ENCODE peak calls at places on chromosomes 2 and 18, in nine cellular contexts. One of them, this sample, is unnamed.

GRCh38 chr2:237074211-237074993 is 11.3 kb upstream of the COPS8 start:
- DNase-seq in spleen: no peak
- DNase-seq in activated T-helper 1 cell treated with Interleukin-2 at 50 U/mL for 16 hours: no peak
- DNase-seq in iPS DF 19.7: no peak
- DNase-seq in NCI-H1694 treated with DMSO at 0.1 percent for 48 hours: no peak
- DNase-seq in Daoy: no peak
- DNase-seq in T-helper 1 cell: no peak
- DNase-seq in brain microvascular endothelial cell: no peak
- DNase-seq in stimulated activated CD4-positive, alpha-beta T cell treated with anti-CD3 and anti-CD28 coated beads, Interleukin-1b, Interleukin-23, amount 100 ng/mL, for 48 hours: no peak
- DNase-seq in this sample: peak

GRCh38 chr2:14288016-14288415 is 344.5 kb upstream of the LRATD1 start:
- DNase-seq in spleen: no peak
- DNase-seq in activated T-helper 1 cell treated with Interleukin-2 at 50 U/mL for 16 hours: no peak
- DNase-seq in iPS DF 19.7: no peak
- DNase-seq in NCI-H1694 treated with DMSO at 0.1 percent for 48 hours: no peak
- DNase-seq in Daoy: no peak
- DNase-seq in T-helper 1 cell: no peak
- DNase-seq in brain microvascular endothelial cell: no peak
- DNase-seq in stimulated activated CD4-positive, alpha-beta T cell treated with anti-CD3 and anti-CD28 coated beads, Interleukin-1b, Interleukin-23, amount 100 ng/mL, for 48 hours: no peak
- DNase-seq in this sample: no peak

GRCh38 chr2:70133521-70134348 is 46.5 kb downstream of the PCBP1 start:
- DNase-seq in spleen: peak
- DNase-seq in activated T-helper 1 cell treated with Interleukin-2 at 50 U/mL for 16 hours: no peak
- DNase-seq in iPS DF 19.7: no peak
- DNase-seq in NCI-H1694 treated with DMSO at 0.1 percent for 48 hours: peak
- DNase-seq in Daoy: peak
- DNase-seq in T-helper 1 cell: no peak
- DNase-seq in brain microvascular endothelial cell: peak
- DNase-seq in stimulated activated CD4-positive, alpha-beta T cell treated with anti-CD3 and anti-CD28 coated beads, Interleukin-1b, Interleukin-23, amount 100 ng/mL, for 48 hours: no peak
- DNase-seq in this sample: peak

GRCh38 chr2:235527806-235528480 is 34.1 kb downstream of the AGAP1 start:
- DNase-seq in spleen: no peak
- DNase-seq in activated T-helper 1 cell treated with Interleukin-2 at 50 U/mL for 16 hours: no peak
- DNase-seq in iPS DF 19.7: no peak
- DNase-seq in NCI-H1694 treated with DMSO at 0.1 percent for 48 hours: no peak
- DNase-seq in Daoy: no peak
- DNase-seq in T-helper 1 cell: no peak
- DNase-seq in brain microvascular endothelial cell: no peak
- DNase-seq in stimulated activated CD4-positive, alpha-beta T cell treated with anti-CD3 and anti-CD28 coated beads, Interleukin-1b, Interleukin-23, amount 100 ng/mL, for 48 hours: no peak
- DNase-seq in this sample: no peak

GRCh38 chr18:39341106-39341505 is 1775.5 kb upstream of the CELF4 start:
- DNase-seq in spleen: no peak
- DNase-seq in activated T-helper 1 cell treated with Interleukin-2 at 50 U/mL for 16 hours: no peak
- DNase-seq in iPS DF 19.7: no peak
- DNase-seq in NCI-H1694 treated with DMSO at 0.1 percent for 48 hours: no peak
- DNase-seq in Daoy: no peak
- DNase-seq in T-helper 1 cell: no peak
- DNase-seq in brain microvascular endothelial cell: no peak
- DNase-seq in stimulated activated CD4-positive, alpha-beta T cell treated with anti-CD3 and anti-CD28 coated beads, Interleukin-1b, Interleukin-23, amount 100 ng/mL, for 48 hours: no peak
- DNase-seq in this sample: no peak

GRCh38 chr18:43627833-43628370 is 350.6 kb upstream of the SYT4 start:
- DNase-seq in spleen: no peak
- DNase-seq in activated T-helper 1 cell treated with Interleukin-2 at 50 U/mL for 16 hours: no peak
- DNase-seq in iPS DF 19.7: no peak
- DNase-seq in NCI-H1694 treated with DMSO at 0.1 percent for 48 hours: no peak
- DNase-seq in Daoy: no peak
- DNase-seq in T-helper 1 cell: no peak
- DNase-seq in brain microvascular endothelial cell: no peak
- DNase-seq in stimulated activated CD4-positive, alpha-beta T cell treated with anti-CD3 and anti-CD28 coated beads, Interleukin-1b, Interleukin-23, amount 100 ng/mL, for 48 hours: no peak
- DNase-seq in this sample: no peak

GRCh38 chr2:235024951-235025773 is 73.3 kb downstream of the SH3BP4 start:
- DNase-seq in spleen: no peak
- DNase-seq in activated T-helper 1 cell treated with Interleukin-2 at 50 U/mL for 16 hours: no peak
- DNase-seq in iPS DF 19.7: no peak
- DNase-seq in NCI-H1694 treated with DMSO at 0.1 percent for 48 hours: peak
- DNase-seq in Daoy: no peak
- DNase-seq in T-helper 1 cell: no peak
- DNase-seq in brain microvascular endothelial cell: no peak
- DNase-seq in stimulated activated CD4-positive, alpha-beta T cell treated with anti-CD3 and anti-CD28 coated beads, Interleukin-1b, Interleukin-23, amount 100 ng/mL, for 48 hours: no peak
- DNase-seq in this sample: peak

GRCh38 chr2:226447896-226448295 is 351.7 kb downstream of the IRS1 start:
- DNase-seq in spleen: no peak
- DNase-seq in activated T-helper 1 cell treated with Interleukin-2 at 50 U/mL for 16 hours: no peak
- DNase-seq in iPS DF 19.7: no peak
- DNase-seq in NCI-H1694 treated with DMSO at 0.1 percent for 48 hours: no peak
- DNase-seq in Daoy: no peak
- DNase-seq in T-helper 1 cell: no peak
- DNase-seq in brain microvascular endothelial cell: peak
- DNase-seq in stimulated activated CD4-positive, alpha-beta T cell treated with anti-CD3 and anti-CD28 coated beads, Interleukin-1b, Interleukin-23, amount 100 ng/mL, for 48 hours: no peak
- DNase-seq in this sample: no peak

GRCh38 chr2:216404010-216404618 is 8.2 kb upstream of the SMARCAL1 start:
- DNase-seq in spleen: no peak
- DNase-seq in activated T-helper 1 cell treated with Interleukin-2 at 50 U/mL for 16 hours: peak
- DNase-seq in iPS DF 19.7: no peak
- DNase-seq in NCI-H1694 treated with DMSO at 0.1 percent for 48 hours: peak
- DNase-seq in Daoy: peak
- DNase-seq in T-helper 1 cell: peak
- DNase-seq in brain microvascular endothelial cell: peak
- DNase-seq in stimulated activated CD4-positive, alpha-beta T cell treated with anti-CD3 and anti-CD28 coated beads, Interleukin-1b, Interleukin-23, amount 100 ng/mL, for 48 hours: peak
- DNase-seq in this sample: peak

GRCh38 chr18:31722369-31722957 is 38.1 kb upstream of the B4GALT6 start:
- DNase-seq in spleen: peak
- DNase-seq in activated T-helper 1 cell treated with Interleukin-2 at 50 U/mL for 16 hours: peak
- DNase-seq in iPS DF 19.7: no peak
- DNase-seq in NCI-H1694 treated with DMSO at 0.1 percent for 48 hours: peak
- DNase-seq in Daoy: peak
- DNase-seq in T-helper 1 cell: peak
- DNase-seq in brain microvascular endothelial cell: peak
- DNase-seq in stimulated activated CD4-positive, alpha-beta T cell treated with anti-CD3 and anti-CD28 coated beads, Interleukin-1b, Interleukin-23, amount 100 ng/mL, for 48 hours: peak
- DNase-seq in this sample: peak

GRCh38 chr2:45014016-45014702 is 4.9 kb upstream of the SIX2 start:
- DNase-seq in spleen: no peak
- DNase-seq in activated T-helper 1 cell treated with Interleukin-2 at 50 U/mL for 16 hours: no peak
- DNase-seq in iPS DF 19.7: no peak
- DNase-seq in NCI-H1694 treated with DMSO at 0.1 percent for 48 hours: no peak
- DNase-seq in Daoy: peak
- DNase-seq in T-helper 1 cell: no peak
- DNase-seq in brain microvascular endothelial cell: peak
- DNase-seq in stimulated activated CD4-positive, alpha-beta T cell treated with anti-CD3 and anti-CD28 coated beads, Interleukin-1b, Interleukin-23, amount 100 ng/mL, for 48 hours: peak
- DNase-seq in this sample: peak

GRCh38 chr2:20635096-20635475 is 15.8 kb downstream of the HS1BP3 start:
- DNase-seq in spleen: peak
- DNase-seq in activated T-helper 1 cell treated with Interleukin-2 at 50 U/mL for 16 hours: no peak
- DNase-seq in iPS DF 19.7: no peak
- DNase-seq in NCI-H1694 treated with DMSO at 0.1 percent for 48 hours: peak
- DNase-seq in Daoy: no peak
- DNase-seq in T-helper 1 cell: no peak
- DNase-seq in brain microvascular endothelial cell: no peak
- DNase-seq in stimulated activated CD4-positive, alpha-beta T cell treated with anti-CD3 and anti-CD28 coated beads, Interleukin-1b, Interleukin-23, amount 100 ng/mL, for 48 hours: no peak
- DNase-seq in this sample: no peak

This sample was measured in dermis blood vessel endothelial cell.